ENCODE peak calls at places on chromosome 6, in six cellular contexts. K is GM12878, I is H1, D is K562, U is HepG2, L is HCT116. X is an unnamed sample.

GRCh38 chr6:138378463-138378862 is 758 bp downstream of the SMIM28 start:
- DNase-seq in K (no peak), I (no peak), D (no peak), U (no peak), L (no peak), X (no peak)

GRCh38 chr6:37373822-37374514 is 20.2 kb downstream of the RNF8 start:
- DNase-seq in K (no peak), I (no peak), D (no peak), U (no peak), L (no peak), X (no peak)

GRCh38 chr6:161727063-161727462 is 453.2 kb upstream of the AGPAT4 start:
- DNase-seq in K (no peak), I (peak), D (no peak), U (no peak), L (no peak), X (peak)

GRCh38 chr6:15582499-15582898 is 80.3 kb downstream of the DTNBP1 start:
- DNase-seq in K (no peak), I (no peak), D (no peak), U (no peak), L (no peak), X (no peak)

GRCh38 chr6:116572162-116572561 is 858 bp downstream of the RWDD1 start:
- DNase-seq in K (no peak), I (no peak), D (peak), U (peak), L (no peak), X (no peak)

GRCh38 chr6:28218312-28219248 is 6.5 kb upstream of the ZSCAN9 start:
- DNase-seq in K (no peak), I (no peak), D (peak), U (peak), L (no peak), X (peak)

GRCh38 chr6:142399739-142400138 is 97.9 kb downstream of the ADGRG6 start:
- DNase-seq in K (no peak), I (no peak), D (no peak), U (no peak), L (no peak), X (no peak)

GRCh38 chr6:43737272-43738081 is 32.5 kb upstream of the VEGFA start:
- DNase-seq in K (no peak), I (no peak), D (peak), U (no peak), L (no peak), X (no peak)

GRCh38 chr6:19759117-19759880 is 77.9 kb upstream of the ID4 start:
- DNase-seq in K (no peak), I (no peak), D (no peak), U (no peak), L (no peak), X (no peak)

GRCh38 chr6:121592261-121592935 is 157.0 kb downstream of the GJA1 start:
- DNase-seq in K (no peak), I (no peak), D (no peak), U (no peak), L (no peak), X (no peak)

GRCh38 chr6:105402981-105403935 is at the start of gene PREP:
- DNase-seq in K (peak), I (no peak), D (peak), U (peak), L (peak), X (peak)

GRCh38 chr6:3714111-3714510 is 37.4 kb downstream of the PXDC1 start:
- DNase-seq in K (no peak), I (no peak), D (no peak), U (no peak), L (no peak), X (no peak)

GRCh38 chr6:83431545-83432165 is 804 bp upstream of the ME1 start:
- DNase-seq in K (no peak), I (no peak), D (peak), U (no peak), L (peak), X (no peak)

GRCh38 chr6:95325858-95326257 is 251.5 kb upstream of the MANEA start:
- DNase-seq in K (no peak), I (no peak), D (no peak), U (no peak), L (no peak), X (no peak)

GRCh38 chr6:37134622-37135191 is 35.2 kb upstream of the PIM1 start:
- DNase-seq in K (no peak), I (no peak), D (no peak), U (no peak), L (peak), X (no peak)

GRCh38 chr6:64411226-64411625 is 775.6 kb downstream of the PHF3 start:
- DNase-seq in K (no peak), I (no peak), D (no peak), U (no peak), L (no peak), X (no peak)

GRCh38 chr6:143410859-143411270 is 39.6 kb downstream of the ADAT2 start:
- DNase-seq in K (no peak), I (no peak), D (no peak), U (peak), L (no peak), X (no peak)

GRCh38 chr6:107730106-107730505 is 94.0 kb downstream of the SCML4 start:
- DNase-seq in K (no peak), I (no peak), D (no peak), U (no peak), L (no peak), X (no peak)

GRCh38 chr6:56977192-56977591 is 22.3 kb downstream of the BEND6 start:
- DNase-seq in K (no peak), I (no peak), D (no peak), U (no peak), L (no peak), X (no peak)

GRCh38 chr6:14910692-14911547 is 334.9 kb upstream of the JARID2 start:
- DNase-seq in K (peak), I (no peak), D (no peak), U (no peak), L (no peak), X (no peak)

GRCh38 chr6:149231786-149232185 is 85.7 kb upstream of the TAB2 start:
- DNase-seq in K (no peak), I (no peak), D (no peak), U (no peak), L (no peak), X (no peak)

GRCh38 chr6:136669299-136669699 is 119.1 kb upstream of the MAP7 start:
- DNase-seq in K (no peak), I (no peak), D (peak), U (peak), L (no peak), X (no peak)

GRCh38 chr6:160013987-160014868 is 45.3 kb downstream of the IGF2R start:
- DNase-seq in K (no peak), I (no peak), D (no peak), U (peak), L (no peak), X (no peak)

GRCh38 chr6:10414766-10415592 is at the start of gene TFAP2A:
- DNase-seq in K (no peak), I (no peak), D (peak), U (no peak), L (no peak), X (peak)

GRCh38 chr6:130322673-130323268 is 43.0 kb upstream of the TMEM200A start:
- DNase-seq in K (peak), I (no peak), D (peak), U (peak), L (peak), X (peak)

GRCh38 chr6:36592221-36592655 is 1.9 kb upstream of the SRSF3 start:
- DNase-seq in K (peak), I (no peak), D (no peak), U (no peak), L (no peak), X (no peak)

GRCh38 chr6:71621918-71622519 is 264.3 kb upstream of the RIMS1 start:
- DNase-seq in K (no peak), I (no peak), D (no peak), U (peak), L (peak), X (no peak)

GRCh38 chr6:33815854-33816253 is 12.1 kb upstream of the MLN start:
- DNase-seq in K (no peak), I (no peak), D (peak), U (no peak), L (peak), X (peak)

GRCh38 chr6:135488023-135488422 is 9.5 kb downstream of the AHI1 start:
- DNase-seq in K (no peak), I (no peak), D (no peak), U (no peak), L (no peak), X (no peak)

GRCh38 chr6:33298773-33299236 is at the start of gene RGL2:
- DNase-seq in K (no peak), I (no peak), D (peak), U (no peak), L (no peak), X (peak)

GRCh38 chr6:144006731-144007454 is 1.2 kb downstream of the PLAGL1 start:
- DNase-seq in K (no peak), I (no peak), D (peak), U (no peak), L (peak), X (peak)

GRCh38 chr6:95143408-95144180 is 433.7 kb upstream of the MANEA start:
- DNase-seq in K (no peak), I (no peak), D (no peak), U (no peak), L (no peak), X (no peak)

GRCh38 chr6:143451531-143451930 is 926 bp downstream of the PEX3 start:
- DNase-seq in K (no peak), I (no peak), D (no peak), U (no peak), L (no peak), X (no peak)

GRCh38 chr6:163263196-163263595 is 151.3 kb upstream of the QKI start:
- DNase-seq in K (no peak), I (no peak), D (peak), U (no peak), L (no peak), X (no peak)

GRCh38 chr6:125789576-125790402 is 971 bp upstream of the NCOA7 start:
- DNase-seq in K (no peak), I (no peak), D (peak), U (peak), L (no peak), X (peak)

GRCh38 chr6:46719099-46719498 is 16.1 kb downstream of the PLA2G7 start:
- DNase-seq in K (no peak), I (no peak), D (no peak), U (no peak), L (peak), X (no peak)

GRCh38 chr6:108838101-108838717 is 10.0 kb upstream of the ARMC2 start:
- DNase-seq in K (no peak), I (no peak), D (peak), U (no peak), L (no peak), X (peak)

GRCh38 chr6:20038805-20039204 is 173.5 kb downstream of the MBOAT1 start:
- DNase-seq in K (no peak), I (no peak), D (no peak), U (no peak), L (no peak), X (no peak)

GRCh38 chr6:82131441-82131840 is 116.1 kb downstream of the IBTK start:
- DNase-seq in K (no peak), I (no peak), D (no peak), U (no peak), L (no peak), X (no peak)

GRCh38 chr6:82129814-82130213 is 117.7 kb downstream of the IBTK start:
- DNase-seq in K (no peak), I (no peak), D (no peak), U (peak), L (no peak), X (no peak)
- TF ChIP-seq MAX in K (no peak), I (no peak), D (no peak), U (no peak), L (no peak), X (no peak)

DNA sequence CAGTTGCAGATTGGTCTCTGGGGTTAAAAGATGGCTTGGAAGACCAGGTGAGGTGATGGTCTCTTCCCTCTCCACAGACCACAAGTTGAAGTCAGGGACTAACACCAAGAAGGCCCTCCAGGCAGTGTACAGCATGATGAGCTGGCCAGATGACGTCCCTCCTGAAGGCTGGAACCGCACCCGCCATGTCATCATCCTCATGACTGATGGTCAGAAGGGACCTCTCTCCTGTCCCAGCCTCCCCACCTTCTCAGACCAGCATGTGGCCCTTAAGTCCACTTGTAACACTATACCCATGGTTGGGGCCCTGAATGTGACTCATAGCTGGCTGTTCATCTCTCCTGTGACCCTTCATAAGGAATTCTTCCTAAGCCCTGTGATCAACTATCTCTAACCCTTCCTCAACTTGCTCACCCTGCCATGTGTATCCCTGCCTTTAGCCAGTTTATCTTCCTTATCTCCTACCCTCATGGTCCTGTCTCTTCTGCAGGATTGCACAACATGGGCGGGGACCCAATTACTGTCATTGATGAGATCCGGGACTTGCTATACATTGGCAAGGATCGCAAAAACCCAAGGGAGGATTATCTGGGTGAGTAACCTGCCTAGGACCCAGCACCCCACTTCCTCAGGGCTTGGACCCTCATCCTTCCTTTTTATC is 3.0 kb downstream of the CFB start:
- DNase-seq in K (no peak), I (no peak), D (peak), U (no peak), L (no peak), X (no peak)
- TF ChIP-seq SP1 in K (no peak), I (no peak), D (peak), U (no peak), L (no peak), X (no peak)

GRCh38 chr6:80343511-80343910 is 237.0 kb downstream of the BCKDHB start:
- DNase-seq in K (no peak), I (no peak), D (no peak), U (no peak), L (no peak), X (no peak)
- TF ChIP-seq MAX in K (no peak), I (no peak), D (no peak), U (no peak), L (no peak), X (no peak)

GRCh38 chr6:113412589-113413367 is 444.4 kb upstream of the MARCKS start:
- DNase-seq in K (no peak), I (no peak), D (no peak), U (no peak), L (no peak), X (no peak)

GRCh38 chr6:113416166-113416565 is 441.0 kb upstream of the MARCKS start:
- DNase-seq in K (no peak), I (no peak), D (no peak), U (no peak), L (no peak), X (no peak)

GRCh38 chr6:113411006-113411405 is 446.1 kb upstream of the MARCKS start:
- DNase-seq in K (no peak), I (no peak), D (peak), U (peak), L (no peak), X (no peak)

GRCh38 chr6:113420290-113420689 is 436.9 kb upstream of the MARCKS start:
- DNase-seq in K (no peak), I (no peak), D (no peak), U (no peak), L (no peak), X (no peak)

DNA sequence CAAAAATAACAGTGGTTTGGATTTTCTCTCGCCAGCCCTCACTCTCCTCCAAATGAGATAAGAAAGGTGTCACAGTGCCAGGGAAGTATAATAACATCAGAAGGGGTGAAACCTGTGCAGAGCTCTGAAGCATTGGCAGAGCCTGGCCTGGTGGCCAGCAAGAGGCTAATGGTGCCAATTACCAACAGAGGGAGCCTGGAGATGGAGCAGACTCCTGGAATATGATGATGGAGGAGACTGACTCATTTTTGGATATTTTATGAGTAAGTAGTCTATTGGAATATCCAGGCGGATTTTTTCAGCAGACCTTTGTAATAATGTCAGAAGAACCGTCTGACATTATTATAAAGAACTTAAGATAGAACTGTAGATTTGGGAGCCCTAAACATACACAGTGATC is 442.6 kb upstream of the MARCKS start:
- DNase-seq in K (no peak), I (no peak), D (no peak), U (peak), L (peak), X (no peak)
- TF ChIP-seq SP1 in K (no peak), I (no peak), D (no peak), U (no peak), L (no peak), X (no peak)

GRCh38 chr6:13673825-13674444 is 37.7 kb downstream of the RANBP9 start:
- DNase-seq in K (no peak), I (no peak), D (peak), U (no peak), L (no peak), X (no peak)

GRCh38 chr6:13678255-13678983 is 33.2 kb downstream of the RANBP9 start:
- DNase-seq in K (no peak), I (no peak), D (peak), U (peak), L (no peak), X (no peak)

GRCh38 chr6:13674533-13675190 is 37.0 kb downstream of the RANBP9 start:
- DNase-seq in K (no peak), I (no peak), D (peak), U (no peak), L (no peak), X (no peak)

GRCh38 chr6:13677878-13678254 is 33.8 kb downstream of the RANBP9 start:
- DNase-seq in K (no peak), I (no peak), D (peak), U (peak), L (no peak), X (no peak)

DNA sequence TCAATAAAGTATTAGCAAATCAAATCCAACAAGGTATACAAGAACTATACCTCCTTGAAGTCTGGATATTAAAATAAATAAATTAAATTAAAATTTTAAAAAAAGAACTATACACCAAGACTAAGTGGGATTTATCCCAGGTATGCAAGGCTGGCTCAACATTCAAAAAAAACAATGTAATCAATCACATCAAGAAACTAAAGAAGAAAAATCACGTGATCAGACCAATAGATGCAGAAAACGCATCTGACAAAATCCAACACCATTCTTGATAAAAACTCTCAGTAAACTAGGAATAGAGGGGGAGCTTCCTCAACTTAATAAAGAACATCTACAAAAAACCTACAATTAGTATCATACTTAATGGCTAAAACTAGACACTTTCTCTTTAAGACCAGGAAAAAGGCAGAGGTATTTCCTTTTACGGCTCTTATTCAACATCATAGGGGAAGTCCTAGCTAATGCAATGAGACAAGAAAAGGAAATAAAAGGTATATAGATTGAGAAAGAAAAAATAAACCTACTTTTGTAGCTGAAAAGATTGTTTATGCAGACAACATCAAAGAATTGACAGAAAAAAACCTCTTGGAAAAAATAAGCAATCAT is 35.0 kb downstream of the RANBP9 start:
- DNase-seq in K (no peak), I (no peak), D (no peak), U (no peak), L (no peak), X (no peak)
- TF ChIP-seq MAX in K (no peak), I (no peak), D (no peak), U (no peak), L (no peak), X (no peak)

GRCh38 chr6:152576525-152576924 is 60.6 kb downstream of the SYNE1 start:
- DNase-seq in K (no peak), I (no peak), D (no peak), U (no peak), L (no peak), X (no peak)
- TF ChIP-seq SP1 in K (no peak), I (no peak), D (no peak), U (no peak), L (no peak), X (no peak)

DNA sequence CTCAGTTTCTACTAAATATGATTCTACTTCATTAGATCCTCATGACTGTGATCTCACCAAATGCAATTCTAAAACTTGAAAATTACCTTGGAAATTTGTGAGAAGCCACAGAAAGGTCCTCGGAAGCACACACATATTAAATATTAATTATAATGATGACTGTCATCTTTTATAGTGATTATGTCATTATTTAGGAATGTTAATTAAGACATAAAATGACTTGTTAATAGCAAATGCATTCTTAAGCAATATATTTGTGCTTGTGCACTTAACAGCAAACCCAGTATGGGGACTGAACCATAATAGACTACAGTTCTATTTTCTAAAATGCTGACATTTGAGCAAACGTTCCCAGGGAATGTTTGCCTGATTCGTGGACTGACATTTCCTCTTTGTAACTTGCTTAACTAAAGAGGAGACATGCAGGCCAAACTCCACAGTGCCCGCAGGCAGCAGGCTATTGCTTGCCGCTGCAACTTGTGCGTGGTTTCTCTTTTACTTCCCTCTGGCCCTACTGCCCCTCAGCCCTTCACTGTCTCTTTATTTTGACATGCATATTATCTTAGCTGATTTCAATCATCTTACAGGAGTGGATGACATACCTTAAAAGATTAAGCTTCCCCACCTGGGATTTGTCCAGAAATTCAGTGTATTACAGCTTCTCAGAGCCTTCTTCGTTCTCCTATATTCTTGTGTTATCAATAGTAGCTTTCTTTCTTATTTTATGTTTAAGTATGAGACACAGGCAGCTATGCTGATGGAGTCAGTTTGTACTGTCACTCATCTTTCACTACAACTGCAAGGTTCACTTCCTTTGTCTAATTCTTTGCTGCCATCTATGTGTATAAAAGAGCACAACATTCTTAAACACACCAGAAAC is 141.5 kb downstream of the GMDS start:
- DNase-seq in K (peak), I (no peak), D (peak), U (peak), L (peak), X (no peak)
- TF ChIP-seq MAX in K (no peak), I (no peak), D (no peak), U (no peak), L (no peak), X (no peak)